ENCODE peak calls at places on chromosomes 1 and 21, in seven cellular contexts. D, A, K, L, H, T and G are unnamed samples.

GRCh38 chr1:223639333-223639749 is 26.2 kb downstream of the CAPN8 start:
- DNase-seq in L (no peak), T (no peak), H (no peak), A (no peak), D (no peak), K (no peak), G (peak)

GRCh38 chr1:205298191-205298994 is 23.2 kb downstream of the NUAK2 start:
- DNase-seq in H (no peak), L (no peak), A (peak), T (no peak), D (no peak), K (no peak), G (no peak)

GRCh38 chr1:229108598-229109201 is 162.2 kb upstream of the RAB4A start:
- DNase-seq in H (no peak), A (no peak), L (peak), K (no peak), D (peak), T (no peak), G (no peak)

GRCh38 chr1:154474802-154475201 is 27.2 kb upstream of the TDRD10 start:
- DNase-seq in L (no peak), T (no peak), A (peak), K (no peak), H (no peak), D (peak), G (no peak)

GRCh38 chr1:200495901-200496300 is 86.1 kb upstream of the ZNF281 start:
- DNase-seq in K (no peak), D (no peak), H (no peak), T (no peak), L (no peak), A (no peak), G (no peak)

GRCh38 chr1:222240536-222241181 is 307.2 kb downstream of the HHIPL2 start:
- DNase-seq in A (no peak), H (no peak), L (no peak), K (no peak), T (no peak), D (no peak), G (no peak)

GRCh38 chr1:214002472-214002871 is 14.7 kb downstream of the PROX1 start:
- DNase-seq in K (no peak), A (no peak), H (no peak), D (no peak), T (no peak), L (no peak), G (no peak)

GRCh38 chr1:186189156-186189555 is 185.9 kb downstream of the TPR start:
- DNase-seq in T (no peak), A (no peak), K (no peak), H (no peak), D (no peak), L (no peak), G (no peak)

GRCh38 chr21:41612674-41613250 is 104.8 kb upstream of the TMPRSS2 start:
- DNase-seq in A (no peak), L (peak), H (no peak), K (no peak), T (peak), D (peak), G (peak)

GRCh38 chr1:228927947-228928898 is 192.9 kb downstream of the RHOU start:
- DNase-seq in T (no peak), A (no peak), H (no peak), K (no peak), L (no peak), D (no peak), G (no peak)

GRCh38 chr1:21322681-21323016 is 32.4 kb upstream of the ECE1 start:
- DNase-seq in H (no peak), A (no peak), K (no peak), L (no peak), D (no peak), T (no peak), G (no peak)

GRCh38 chr1:165562576-165562975 is 18.8 kb downstream of the LRRC52 start:
- DNase-seq in H (no peak), D (no peak), K (no peak), A (no peak), L (no peak), T (no peak), G (no peak)

GRCh38 chr21:35484856-35485255 is 435.8 kb upstream of the RUNX1 start:
- DNase-seq in H (no peak), L (no peak), D (no peak), A (no peak), T (no peak), K (no peak), G (no peak)

GRCh38 chr1:61170328-61171238 is 88.2 kb downstream of the NFIA start:
- DNase-seq in D (no peak), H (no peak), L (no peak), A (peak), T (peak), K (no peak), G (no peak)

GRCh38 chr1:28640766-28641165 is 2.1 kb downstream of the TAF12 start:
- DNase-seq in K (no peak), D (no peak), T (no peak), L (no peak), A (peak), H (peak), G (no peak)

GRCh38 chr1:231931846-231932454 is 305.4 kb downstream of the DISC1 start:
- DNase-seq in H (no peak), L (no peak), K (no peak), D (no peak), T (no peak), A (peak), G (no peak)

GRCh38 chr1:46171872-46172271 is 3.0 kb upstream of the TSPAN1 start:
- DNase-seq in A (no peak), L (no peak), K (no peak), D (peak), H (no peak), T (peak), G (peak)

GRCh38 chr1:112718691-112719418 is 3.7 kb upstream of the PPM1J start:
- DNase-seq in L (peak), H (peak), A (no peak), D (peak), T (peak), K (no peak), G (peak)

GRCh38 chr1:2213576-2214505 is 14.3 kb upstream of the SKI start:
- DNase-seq in H (peak), A (no peak), L (peak), K (no peak), D (no peak), T (peak), G (peak)

GRCh38 chr1:163300569-163300968 is 21.2 kb upstream of the NUF2 start:
- DNase-seq in K (no peak), T (no peak), L (no peak), H (no peak), D (no peak), A (no peak), G (no peak)

GRCh38 chr1:228337031-228337564 is 69.5 kb downstream of the TRIM11 start:
- DNase-seq in H (peak), K (no peak), D (no peak), L (no peak), T (no peak), A (no peak), G (peak)

GRCh38 chr1:2129256-2129943 is 65.2 kb downstream of the FAAP20 start:
- DNase-seq in T (no peak), K (no peak), L (no peak), A (no peak), H (peak), D (no peak), G (no peak)

GRCh38 chr1:204493145-204493881 is 1.3 kb downstream of the PIK3C2B start:
- DNase-seq in K (no peak), T (peak), L (peak), H (no peak), A (no peak), D (peak), G (peak)

GRCh38 chr1:244163861-244164562 is 112.9 kb downstream of the ZBTB18 start:
- DNase-seq in D (no peak), H (no peak), A (peak), L (no peak), K (no peak), T (no peak), G (no peak)

GRCh38 chr1:27637052-27637451 is 2.1 kb upstream of the FGR start:
- DNase-seq in A (no peak), K (no peak), D (no peak), T (no peak), L (no peak), H (no peak), G (no peak)

GRCh38 chr1:33348194-33348593 is 27.3 kb upstream of the A3GALT2 start:
- DNase-seq in D (no peak), H (no peak), K (no peak), L (no peak), A (no peak), T (no peak), G (no peak)

GRCh38 chr1:220370041-220370700 is 97.9 kb upstream of the RAB3GAP2 start:
- DNase-seq in K (no peak), H (no peak), A (peak), T (no peak), D (no peak), L (no peak), G (no peak)

GRCh38 chr21:42466700-42467612 is 29.1 kb downstream of the RSPH1 start:
- DNase-seq in K (no peak), T (no peak), A (peak), H (no peak), D (no peak), L (peak), G (no peak)

GRCh38 chr1:106700151-106700550 is 356.3 kb upstream of the PRMT6 start:
- DNase-seq in K (no peak), H (no peak), L (no peak), T (no peak), A (no peak), D (no peak), G (no peak)

GRCh38 chr1:91502882-91503184 is 2.2 kb downstream of the CDC7 start:
- DNase-seq in L (no peak), T (no peak), K (no peak), D (no peak), A (no peak), H (no peak), G (no peak)

GRCh38 chr1:31510853-31511789 is 65.2 kb upstream of the TINAGL1 start:
- DNase-seq in L (no peak), K (no peak), H (no peak), A (no peak), T (peak), D (no peak), G (no peak)

GRCh38 chr1:164999135-164999534 is 357.4 kb downstream of the LMX1A start:
- DNase-seq in L (no peak), H (no peak), A (no peak), T (no peak), D (no peak), K (no peak), G (no peak)

GRCh38 chr21:29896884-29897283 is 42.9 kb downstream of the GRIK1 start:
- DNase-seq in K (no peak), T (no peak), L (no peak), H (no peak), A (no peak), D (no peak), G (no peak)

GRCh38 chr1:2463396-2463795 is 12.7 kb upstream of the PLCH2 start:
- DNase-seq in H (no peak), K (no peak), D (no peak), L (no peak), A (no peak), T (no peak), G (no peak)

GRCh38 chr1:235710665-235711064 is 61.1 kb upstream of the GNG4 start:
- DNase-seq in K (no peak), T (no peak), A (no peak), L (no peak), H (no peak), D (no peak), G (no peak)
- H3K4me3 ChIP-seq in K (no peak), T (no peak), A (no peak), L (no peak), H (no peak), D (no peak), G (no peak)

GRCh38 chr1:16215882-16216753 is 3.7 kb upstream of the ARHGEF19 start:
- DNase-seq in T (peak), A (peak), K (peak), H (peak), D (peak), L (peak), G (peak)
- TF ChIP-seq POLR2A in T (no peak), A (no peak), K (no peak), H (no peak), D (no peak), L (no peak), G (no peak)

GRCh38 chr1:6447016-6447817 is 18.8 kb downstream of the TNFRSF25 start:
- DNase-seq in K (no peak), T (no peak), H (no peak), D (no peak), L (no peak), A (no peak), G (peak)

GRCh38 chr1:6450005-6450450 is 15.9 kb downstream of the TNFRSF25 start:
- DNase-seq in T (no peak), L (no peak), A (no peak), D (no peak), H (no peak), K (no peak), G (no peak)

GRCh38 chr1:6446665-6447015 is 19.3 kb downstream of the TNFRSF25 start:
- DNase-seq in H (no peak), K (no peak), A (no peak), D (no peak), L (no peak), T (no peak), G (no peak)

GRCh38 chr1:6448749-6449631 is 17.0 kb downstream of the TNFRSF25 start:
- DNase-seq in T (no peak), A (no peak), D (peak), H (no peak), L (no peak), K (no peak), G (no peak)

GRCh38 chr1:6447818-6448748 is 17.9 kb downstream of the TNFRSF25 start:
- DNase-seq in A (peak), K (no peak), T (no peak), H (no peak), L (no peak), D (no peak), G (no peak)
- TF ChIP-seq POLR2AphosphoS5 in A (peak), K (no peak), T (no peak), H (no peak), L (no peak), D (no peak), G (no peak)

GRCh38 chr21:44856131-44856530 is 17.4 kb downstream of the PTTG1IP start:
- DNase-seq in K (no peak), T (no peak), A (no peak), D (no peak), L (no peak), H (no peak), G (no peak)

GRCh38 chr21:44854664-44855446 is 18.6 kb downstream of the PTTG1IP start:
- DNase-seq in T (no peak), L (no peak), K (no peak), D (no peak), A (no peak), H (no peak), G (no peak)

GRCh38 chr21:44855572-44855971 is 17.9 kb downstream of the PTTG1IP start:
- DNase-seq in D (no peak), T (no peak), L (no peak), H (no peak), K (no peak), A (no peak), G (no peak)

GRCh38 chr21:44854391-44854663 is 19.2 kb downstream of the PTTG1IP start:
- DNase-seq in A (no peak), T (no peak), K (no peak), L (no peak), H (no peak), D (no peak), G (no peak)

GRCh38 chr21:44853601-44854390 is 19.7 kb downstream of the PTTG1IP start:
- DNase-seq in L (no peak), A (no peak), H (no peak), T (no peak), D (peak), K (no peak), G (no peak)
- H3K4me3 ChIP-seq in L (no peak), A (no peak), H (no peak), T (no peak), D (no peak), K (no peak), G (no peak)

GRCh38 chr1:175023043-175023921 is at the start of gene MRPS14:
- DNase-seq in K (peak), D (peak), L (peak), H (peak), T (peak), A (peak), G (peak)
- TF ChIP-seq POLR2A in K (peak), D (peak), L (no peak), H (peak), T (peak), A (peak), G (peak)

GRCh38 chr1:9384751-9385245 is 92.1 kb downstream of the SPSB1 start:
- DNase-seq in K (no peak), D (no peak), H (no peak), L (no peak), A (no peak), T (no peak), G (no peak)
- TF ChIP-seq POLR2AphosphoS5 in K (no peak), D (no peak), H (no peak), L (peak), A (no peak), T (no peak), G (no peak)